ENCODE peak calls at places on chromosomes 5 and 9, in six cellular contexts. Q, V, T, N, X and G are unnamed samples.
A peak's percentile ranks its signal among the peaks of the same experiment; 100 is the strongest.

GRCh38 chr9:101323129-101323528 is 61.7 kb downstream of the BAAT start:
- DNase-seq in Q (no peak), V (no peak), T (no peak), N (no peak), X (no peak), G (no peak)

GRCh38 chr5:96807099-96807654 is 568 bp downstream of the ERAP1 start:
- DNase-seq in Q (no peak), V (peak; percentile 70), T (peak; percentile 89), N (peak; percentile 61), X (no peak), G (peak; percentile 86)

GRCh38 chr9:79011461-79011860 is 560.3 kb upstream of the TLE4 start:
- DNase-seq in Q (no peak), V (no peak), T (no peak), N (no peak), X (no peak), G (no peak)

GRCh38 chr9:110748251-110748893 is 79.8 kb downstream of the MUSK start:
- DNase-seq in Q (no peak), V (no peak), T (no peak), N (no peak), X (no peak), G (no peak)

GRCh38 chr9:9612270-9612669 is 1000.5 kb downstream of the PTPRD start:
- DNase-seq in Q (no peak), V (no peak), T (peak; percentile 24), N (no peak), X (no peak), G (no peak)

GRCh38 chr5:64397552-64397951 is 108.3 kb upstream of the RGS7BP start:
- DNase-seq in Q (no peak), V (no peak), T (no peak), N (no peak), X (no peak), G (no peak)

GRCh38 chr5:92313385-92313784 is 930.3 kb upstream of the ARRDC3 start:
- DNase-seq in Q (no peak), V (no peak), T (no peak), N (no peak), X (no peak), G (no peak)

GRCh38 chr9:105500108-105500766 is 52.4 kb downstream of the FSD1L start:
- DNase-seq in Q (no peak), V (no peak), T (no peak), N (no peak), X (no peak), G (no peak)

GRCh38 chr5:80565330-80565729 is 4.8 kb downstream of the ANKRD34B start:
- DNase-seq in Q (no peak), V (no peak), T (no peak), N (no peak), X (no peak), G (no peak)

GRCh38 chr9:127628644-127629467 is 16.8 kb downstream of the STXBP1 start:
- DNase-seq in Q (no peak), V (peak; percentile 82), T (no peak), N (no peak), X (no peak), G (no peak)

GRCh38 chr9:133968428-133968827 is 23.7 kb downstream of the VAV2 start:
- DNase-seq in Q (no peak), V (no peak), T (no peak), N (no peak), X (no peak), G (no peak)
- TF ChIP-seq JUND in Q (no peak), V (no peak), T (no peak), N (no peak), X (no peak), G (no peak)

DNA sequence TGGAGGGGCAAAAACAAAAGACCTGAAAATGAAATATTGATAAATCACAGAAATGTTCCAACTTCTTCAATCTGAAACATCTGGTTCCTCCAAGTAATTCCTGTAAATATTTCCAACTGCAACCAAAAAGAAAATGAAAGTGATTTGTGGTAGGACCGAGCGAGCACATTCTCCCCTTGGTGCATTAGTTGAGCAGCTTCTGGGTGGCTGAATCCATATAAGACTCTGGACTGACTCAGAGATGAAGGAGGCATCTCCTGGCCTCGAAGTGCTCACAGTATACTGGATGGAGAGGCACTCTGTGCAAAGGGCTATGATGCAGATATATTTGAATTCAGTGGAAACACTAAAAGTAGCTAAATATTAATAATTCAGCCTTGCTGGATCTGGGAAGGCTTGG is 265.0 kb downstream of the MARCHF11 start:
- DNase-seq in Q (no peak), V (no peak), T (no peak), N (no peak), X (no peak), G (no peak)
- TF ChIP-seq JUND in Q (no peak), V (no peak), T (no peak), N (no peak), X (no peak), G (no peak)

GRCh38 chr9:136209786-136210185 is 4.9 kb upstream of the LHX3 start:
- DNase-seq in Q (no peak), V (no peak), T (no peak), N (no peak), X (no peak), G (no peak)
- TF ChIP-seq JUND in Q (no peak), V (no peak), T (no peak), N (no peak), X (no peak), G (no peak)

GRCh38 chr9:113692264-113692663 is 183.8 kb upstream of the ZNF618 start:
- DNase-seq in Q (no peak), V (no peak), T (no peak), N (no peak), X (no peak), G (no peak)

GRCh38 chr9:113687107-113687679 is 188.9 kb upstream of the ZNF618 start:
- DNase-seq in Q (no peak), V (no peak), T (no peak), N (no peak), X (no peak), G (no peak)

GRCh38 chr9:113682297-113682771 is 193.8 kb upstream of the ZNF618 start:
- DNase-seq in Q (peak; percentile 83), V (peak; percentile 72), T (peak; percentile 68), N (peak; percentile 76), X (peak; percentile 66), G (peak; percentile 83)

GRCh38 chr9:113690055-113690740 is 185.9 kb upstream of the ZNF618 start:
- DNase-seq in Q (no peak), V (no peak), T (no peak), N (no peak), X (no peak), G (no peak)

GRCh38 chr9:113687680-113688371 is 188.3 kb upstream of the ZNF618 start:
- DNase-seq in Q (no peak), V (no peak), T (peak; percentile 41), N (no peak), X (no peak), G (peak; percentile 34)
- TF ChIP-seq JUND in Q (no peak), V (no peak), T (no peak), N (no peak), X (no peak), G (no peak)

GRCh38 chr5:154444559-154445421 is 1.0 kb upstream of the SAP30L start:
- DNase-seq in Q (no peak), V (peak; percentile 29), T (peak; percentile 57), N (no peak), X (no peak), G (no peak)
- TF ChIP-seq JUND in Q (no peak), V (no peak), T (no peak), N (no peak), X (no peak), G (no peak)

GRCh38 chr5:153513171-153513570 is 22.7 kb downstream of the GRIA1 start:
- DNase-seq in Q (no peak), V (no peak), T (no peak), N (no peak), X (no peak), G (no peak)
- TF ChIP-seq JUND in Q (no peak), V (no peak), T (no peak), N (no peak), X (no peak), G (no peak)

DNA sequence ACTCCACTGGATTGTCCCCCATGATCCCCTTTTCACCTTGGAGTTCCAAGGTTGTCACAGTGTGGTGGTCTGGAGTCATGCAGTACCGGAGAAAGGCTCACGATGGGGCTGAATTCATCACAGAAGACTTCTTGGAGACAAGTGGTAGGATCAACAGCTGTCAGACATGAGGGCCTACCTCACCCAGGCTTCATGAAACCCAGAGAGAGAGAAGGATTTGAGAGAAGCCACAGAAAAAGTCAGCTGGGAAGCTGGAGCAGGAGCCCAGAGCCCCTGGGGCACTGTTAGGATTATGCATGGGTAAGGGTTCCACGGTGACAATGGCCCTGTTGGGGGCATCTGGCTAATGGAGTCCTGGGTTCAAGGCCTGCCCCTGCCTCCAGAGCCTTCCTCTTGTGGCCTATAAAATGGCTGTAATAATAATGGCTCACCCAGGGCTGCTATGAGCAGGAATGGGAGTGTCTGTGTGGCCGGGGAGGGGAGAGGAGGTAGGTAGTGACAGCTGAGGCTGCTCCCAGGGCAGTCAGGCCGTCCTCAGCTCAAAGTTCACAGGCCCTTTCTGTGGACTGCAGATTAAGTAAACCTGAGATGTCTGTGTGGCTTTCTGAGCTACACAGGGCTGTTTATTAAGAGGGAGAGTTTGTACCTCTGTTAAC is 910 bp downstream of the TRIM14 start:
- DNase-seq in Q (peak; percentile 24), V (peak; percentile 84), T (peak; percentile 43), N (peak; percentile 82), X (no peak), G (peak; percentile 60)
- TF ChIP-seq JUND in Q (no peak), V (peak; percentile 32), T (no peak), N (no peak), X (no peak), G (no peak)

DNA sequence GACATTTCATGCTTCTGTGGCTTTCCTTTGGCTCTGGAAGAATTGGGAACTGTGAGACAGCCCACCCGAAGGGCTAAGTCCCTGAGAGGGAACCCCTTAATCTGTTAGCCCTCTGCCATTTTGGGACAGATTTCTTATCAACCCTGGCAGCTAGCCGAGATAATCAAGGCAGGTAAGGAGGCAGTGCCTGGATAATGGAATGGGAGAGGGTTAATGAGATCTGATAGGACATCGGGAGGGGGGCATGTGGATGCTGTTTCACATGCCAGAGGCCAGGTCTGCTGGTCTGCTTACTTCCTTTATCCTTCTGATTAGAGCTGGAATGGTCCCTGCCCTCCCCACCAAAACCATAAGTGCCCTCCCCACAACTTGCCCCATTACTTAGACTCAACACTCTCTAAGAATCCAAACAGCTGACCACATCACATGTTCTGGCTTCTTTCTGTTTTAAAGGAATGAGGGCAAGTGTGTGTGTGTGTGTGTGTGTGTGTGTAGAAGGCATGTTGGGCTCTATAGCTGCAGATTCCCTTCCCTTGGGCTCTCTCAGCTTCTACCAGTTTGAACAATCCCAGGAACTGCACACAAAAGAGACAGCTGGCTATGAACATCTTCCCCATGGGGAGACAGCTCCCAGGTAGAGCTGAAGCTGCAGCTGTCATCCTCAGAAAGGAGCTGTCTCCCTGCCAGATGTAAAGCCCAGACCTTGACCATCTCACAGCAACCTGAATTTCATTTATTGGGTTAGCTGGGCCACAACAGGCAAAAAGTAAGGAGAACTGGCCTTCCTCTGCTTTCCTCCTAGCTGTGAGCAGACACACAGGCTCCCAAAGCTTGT is 221.3 kb downstream of the PIK3R1 start:
- DNase-seq in Q (no peak), V (no peak), T (peak; percentile 83), N (no peak), X (no peak), G (no peak)
- TF ChIP-seq JUND in Q (no peak), V (no peak), T (no peak), N (no peak), X (no peak), G (no peak)